ENCODE peak calls at places on chromosomes 11 and 22, in four cellular contexts. E, R, C and F are unnamed samples.

GRCh38 chr11:12581923-12582322 is 92.3 kb upstream of the TEAD1 start:
- DNase-seq in E (peak; percentile 77), R (no peak), C (no peak), F (peak; percentile 79)

GRCh38 chr11:112165049-112165448 is 1.2 kb upstream of the IL18 start:
- DNase-seq in E (no peak), R (no peak), C (no peak), F (no peak)

GRCh38 chr11:70672991-70673670 is 274.8 kb downstream of the CTTN start:
- DNase-seq in E (no peak), R (no peak), C (no peak), F (no peak)

GRCh38 chr11:36532908-36533601 is 23.0 kb upstream of the TRAF6 start:
- DNase-seq in E (peak; percentile 38), R (no peak), C (no peak), F (no peak)

GRCh38 chr22:47517062-47517461 is 754.6 kb downstream of the TBC1D22A start:
- DNase-seq in E (no peak), R (no peak), C (no peak), F (no peak)

GRCh38 chr11:59173964-59174663 is 2.2 kb downstream of the DTX4 start:
- DNase-seq in E (peak; percentile 52), R (no peak), C (no peak), F (peak; percentile 19)

GRCh38 chr22:23243859-23244689 is 63.8 kb downstream of the BCR start:
- DNase-seq in E (no peak), R (no peak), C (no peak), F (no peak)

GRCh38 chr22:44578516-44579230 is 80.6 kb upstream of the RTL6 start:
- DNase-seq in E (no peak), R (no peak), C (no peak), F (no peak)

GRCh38 chr11:22078063-22078462 is 114.8 kb upstream of the ANO5 start:
- DNase-seq in E (no peak), R (no peak), C (no peak), F (no peak)

GRCh38 chr11:106263527-106263926 is 186.1 kb downstream of the AASDHPPT start:
- DNase-seq in E (no peak), R (no peak), C (no peak), F (no peak)

GRCh38 chr11:35794850-35795249 is 132.3 kb downstream of the TRIM44 start:
- DNase-seq in E (no peak), R (no peak), C (no peak), F (peak; percentile 45)

GRCh38 chr11:46889689-46890475 is 28.5 kb downstream of the LRP4 start:
- DNase-seq in E (peak; percentile 82), R (peak; percentile 79), C (peak; percentile 56), F (peak; percentile 66)

GRCh38 chr22:41286639-41287091 is 678 bp upstream of the RANGAP1 start:
- DNase-seq in E (peak; percentile 33), R (peak; percentile 50), C (peak; percentile 78), F (peak; percentile 29)

GRCh38 chr11:95708681-95709080 is 80.9 kb downstream of the FAM76B start:
- DNase-seq in E (no peak), R (no peak), C (no peak), F (no peak)

GRCh38 chr11:106276126-106276525 is 198.7 kb downstream of the AASDHPPT start:
- DNase-seq in E (peak; percentile 25), R (no peak), C (no peak), F (peak; percentile 27)

GRCh38 chr11:60915250-60915914 is 1.4 kb downstream of the TMEM109 start:
- DNase-seq in E (peak; percentile 56), R (peak; percentile 68), C (peak; percentile 87), F (peak; percentile 65)

GRCh38 chr22:20741634-20742581 is 32.0 kb upstream of the SERPIND1 start:
- DNase-seq in E (peak; percentile 31), R (peak; percentile 50), C (peak; percentile 11), F (peak; percentile 22)

GRCh38 chr22:26461188-26461810 is 22.3 kb downstream of the HPS4 start:
- DNase-seq in E (peak; percentile 45), R (peak; percentile 50), C (no peak), F (peak; percentile 30)

GRCh38 chr11:32056445-32056844 is 34.4 kb upstream of the RCN1 start:
- DNase-seq in E (peak; percentile 92), R (no peak), C (no peak), F (peak; percentile 97)

GRCh38 chr11:128733440-128734115 is 39.7 kb downstream of the FLI1 start:
- DNase-seq in E (no peak), R (peak; percentile 46), C (peak; percentile 45), F (no peak)

GRCh38 chr11:26442131-26442530 is 110.2 kb downstream of the ANO3 start:
- DNase-seq in E (peak; percentile 2), R (no peak), C (no peak), F (peak; percentile 82)

GRCh38 chr22:30325724-30326703 is 727 bp downstream of the TBC1D10A start:
- DNase-seq in E (no peak), R (no peak), C (no peak), F (no peak)

GRCh38 chr22:22061085-22062077 is 78.8 kb upstream of the TOP3B start:
- DNase-seq in E (peak; percentile 93), R (no peak), C (no peak), F (peak; percentile 67)

GRCh38 chr11:124867700-124868099 is 2.5 kb downstream of the ROBO3 start:
- DNase-seq in E (peak; percentile 54), R (no peak), C (no peak), F (peak; percentile 16)

GRCh38 chr11:118621071-118621815 is 13.8 kb downstream of the PHLDB1 start:
- DNase-seq in E (peak; percentile 94), R (no peak), C (no peak), F (peak; percentile 86)